ENCODE peak calls at places on chromosomes 6 and 20, in six cellular contexts. One of them, this sample, is unnamed.

GRCh38 chr20:36118372-36118771 is 36.2 kb upstream of the EPB41L1 start:
- DNase-seq in mammary epithelial cell: no peak
- DNase-seq in heart right ventricle: no peak
- DNase-seq in AG09309: no peak
- DNase-seq in uterus: no peak
- DNase-seq in GM23338: no peak
- DNase-seq in this sample: no peak

GRCh38 chr6:32852844-32853540 is 512 bp downstream of the TAP1 start:
- DNase-seq in mammary epithelial cell: peak; percentile 59
- DNase-seq in heart right ventricle: no peak
- DNase-seq in AG09309: no peak
- DNase-seq in uterus: peak; percentile 50
- DNase-seq in GM23338: peak; percentile 51
- DNase-seq in this sample: peak; percentile 31

GRCh38 chr6:152828431-152828830 is 77.8 kb downstream of the VIP start:
- DNase-seq in mammary epithelial cell: no peak
- DNase-seq in heart right ventricle: no peak
- DNase-seq in AG09309: no peak
- DNase-seq in uterus: no peak
- DNase-seq in GM23338: no peak
- DNase-seq in this sample: no peak

GRCh38 chr6:169145476-169145875 is 108.2 kb downstream of the THBS2 start:
- DNase-seq in mammary epithelial cell: no peak
- DNase-seq in heart right ventricle: no peak
- DNase-seq in AG09309: no peak
- DNase-seq in uterus: no peak
- DNase-seq in GM23338: no peak
- DNase-seq in this sample: peak; percentile 87

GRCh38 chr20:23569570-23569969 is 1.3 kb upstream of the CST9L start:
- DNase-seq in mammary epithelial cell: no peak
- DNase-seq in heart right ventricle: no peak
- DNase-seq in AG09309: no peak
- DNase-seq in uterus: no peak
- DNase-seq in GM23338: no peak
- DNase-seq in this sample: no peak

GRCh38 chr6:32885698-32886286 is 31.8 kb downstream of the PSMB9 start:
- DNase-seq in mammary epithelial cell: peak; percentile 45
- DNase-seq in heart right ventricle: no peak
- DNase-seq in AG09309: no peak
- DNase-seq in uterus: no peak
- DNase-seq in GM23338: peak; percentile 82
- DNase-seq in this sample: peak; percentile 73

GRCh38 chr6:54719633-54720032 is 126.9 kb upstream of the FAM83B start:
- DNase-seq in mammary epithelial cell: no peak
- DNase-seq in heart right ventricle: no peak
- DNase-seq in AG09309: no peak
- DNase-seq in uterus: no peak
- DNase-seq in GM23338: no peak
- DNase-seq in this sample: no peak

GRCh38 chr6:143183735-143184134 is 123.0 kb downstream of the AIG1 start:
- DNase-seq in mammary epithelial cell: peak; percentile 53
- DNase-seq in heart right ventricle: no peak
- DNase-seq in AG09309: no peak
- DNase-seq in uterus: no peak
- DNase-seq in GM23338: no peak
- DNase-seq in this sample: no peak

GRCh38 chr20:16350465-16350864 is 222.8 kb downstream of the KIF16B start:
- DNase-seq in mammary epithelial cell: peak; percentile 24
- DNase-seq in heart right ventricle: no peak
- DNase-seq in AG09309: peak; percentile 41
- DNase-seq in uterus: no peak
- DNase-seq in GM23338: no peak
- DNase-seq in this sample: peak; percentile 60

GRCh38 chr6:106560966-106561740 is 68.1 kb downstream of the RTN4IP1 start:
- DNase-seq in mammary epithelial cell: peak; percentile 60
- DNase-seq in heart right ventricle: no peak
- DNase-seq in AG09309: peak; percentile 41
- DNase-seq in uterus: no peak
- DNase-seq in GM23338: no peak
- DNase-seq in this sample: peak; percentile 79

GRCh38 chr20:43539975-43540672 is 18.7 kb upstream of the SGK2 start:
- DNase-seq in mammary epithelial cell: no peak
- DNase-seq in heart right ventricle: no peak
- DNase-seq in AG09309: no peak
- DNase-seq in uterus: no peak
- DNase-seq in GM23338: no peak
- DNase-seq in this sample: no peak

GRCh38 chr6:140462495-140463311 is 1088.3 kb upstream of the CITED2 start:
- DNase-seq in mammary epithelial cell: peak; percentile 95
- DNase-seq in heart right ventricle: no peak
- DNase-seq in AG09309: peak; percentile 81
- DNase-seq in uterus: no peak
- DNase-seq in GM23338: peak; percentile 62
- DNase-seq in this sample: peak; percentile 90

GRCh38 chr20:24772667-24773066 is 176.4 kb upstream of the CST7 start:
- DNase-seq in mammary epithelial cell: no peak
- DNase-seq in heart right ventricle: no peak
- DNase-seq in AG09309: no peak
- DNase-seq in uterus: no peak
- DNase-seq in GM23338: no peak
- DNase-seq in this sample: no peak

GRCh38 chr20:44264287-44264686 is 17.2 kb downstream of the GDAP1L1 start:
- DNase-seq in mammary epithelial cell: peak; percentile 9
- DNase-seq in heart right ventricle: no peak
- DNase-seq in AG09309: no peak
- DNase-seq in uterus: no peak
- DNase-seq in GM23338: peak; percentile 31
- DNase-seq in this sample: no peak

GRCh38 chr6:119342430-119342829 is 7.1 kb downstream of the MAN1A1 start:
- DNase-seq in mammary epithelial cell: no peak
- DNase-seq in heart right ventricle: no peak
- DNase-seq in AG09309: no peak
- DNase-seq in uterus: no peak
- DNase-seq in GM23338: no peak
- DNase-seq in this sample: no peak

GRCh38 chr6:148997863-148998262 is 251.0 kb downstream of the UST start:
- DNase-seq in mammary epithelial cell: no peak
- DNase-seq in heart right ventricle: no peak
- DNase-seq in AG09309: peak; percentile 90
- DNase-seq in uterus: no peak
- DNase-seq in GM23338: no peak
- DNase-seq in this sample: peak; percentile 97

GRCh38 chr6:35602133-35602946 is 86.4 kb downstream of the FKBP5 start:
- DNase-seq in mammary epithelial cell: peak; percentile 84
- DNase-seq in heart right ventricle: no peak
- DNase-seq in AG09309: no peak
- DNase-seq in uterus: peak; percentile 77
- DNase-seq in GM23338: no peak
- DNase-seq in this sample: peak; percentile 35

GRCh38 chr20:25533920-25534700 is 51.2 kb downstream of the NINL start:
- DNase-seq in mammary epithelial cell: no peak
- DNase-seq in heart right ventricle: no peak
- DNase-seq in AG09309: no peak
- DNase-seq in uterus: no peak
- DNase-seq in GM23338: no peak
- DNase-seq in this sample: no peak

GRCh38 chr20:54199721-54200176 is 8.1 kb upstream of the PFDN4 start:
- DNase-seq in mammary epithelial cell: peak; percentile 70
- DNase-seq in heart right ventricle: peak; percentile 70
- DNase-seq in AG09309: no peak
- DNase-seq in uterus: peak; percentile 67
- DNase-seq in GM23338: peak; percentile 88
- DNase-seq in this sample: peak; percentile 74

GRCh38 chr6:42453649-42454427 is 2.1 kb upstream of the TRERF1 start:
- DNase-seq in mammary epithelial cell: peak; percentile 16
- DNase-seq in heart right ventricle: peak; percentile 48
- DNase-seq in AG09309: no peak
- DNase-seq in uterus: peak; percentile 70
- DNase-seq in GM23338: peak; percentile 72
- DNase-seq in this sample: peak; percentile 61

GRCh38 chr6:11329841-11330765 is 97.6 kb upstream of the NEDD9 start:
- DNase-seq in mammary epithelial cell: no peak
- DNase-seq in heart right ventricle: no peak
- DNase-seq in AG09309: no peak
- DNase-seq in uterus: no peak
- DNase-seq in GM23338: no peak
- DNase-seq in this sample: no peak

DNA sequence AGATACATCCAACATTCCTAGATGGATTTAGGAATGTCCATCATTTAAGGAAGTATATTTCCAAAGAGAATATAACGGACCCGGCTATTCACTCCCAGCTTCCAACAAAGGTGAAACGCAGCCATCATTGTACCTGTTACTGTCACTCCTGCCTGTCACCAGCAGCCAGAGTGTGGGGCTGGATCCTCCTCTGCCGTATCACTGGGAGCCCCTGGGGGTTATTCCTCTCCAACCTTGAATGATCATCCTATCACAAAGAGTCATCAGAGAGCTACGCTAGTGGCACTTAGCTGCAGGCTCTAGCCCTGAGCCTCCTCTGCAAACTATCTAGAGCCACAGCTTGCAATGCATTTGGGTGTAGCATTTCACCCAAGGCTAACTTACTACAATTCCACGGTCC is 73.6 kb upstream of the NHSL1 start:
- DNase-seq in mammary epithelial cell: no peak
- DNase-seq in heart right ventricle: no peak
- DNase-seq in AG09309: no peak
- DNase-seq in uterus: no peak
- DNase-seq in GM23338: peak; percentile 45
- DNase-seq in this sample: no peak
- H3K4me3 ChIP-seq in mammary epithelial cell: no peak overlapping the region
- H3K4me3 ChIP-seq in heart right ventricle: no peak overlapping the region
- H3K4me3 ChIP-seq in AG09309: no peak overlapping the region
- H3K4me3 ChIP-seq in uterus: no peak overlapping the region
- H3K4me3 ChIP-seq in GM23338: peak overlapping the region; percentile 57
- H3K4me3 ChIP-seq in this sample: no peak overlapping the region

GRCh38 chr6:136787726-136788068 is 4.6 kb downstream of the MAP3K5 start:
- DNase-seq in mammary epithelial cell: no peak
- DNase-seq in heart right ventricle: no peak
- DNase-seq in AG09309: no peak
- DNase-seq in uterus: no peak
- DNase-seq in GM23338: no peak
- DNase-seq in this sample: no peak
- H3K4me3 ChIP-seq in mammary epithelial cell: no peak overlapping the region
- H3K4me3 ChIP-seq in heart right ventricle: no peak overlapping the region
- H3K4me3 ChIP-seq in AG09309: no peak overlapping the region
- H3K4me3 ChIP-seq in uterus: peak overlapping the region; percentile 65
- H3K4me3 ChIP-seq in GM23338: no peak overlapping the region
- H3K4me3 ChIP-seq in this sample: no peak overlapping the region

DNA sequence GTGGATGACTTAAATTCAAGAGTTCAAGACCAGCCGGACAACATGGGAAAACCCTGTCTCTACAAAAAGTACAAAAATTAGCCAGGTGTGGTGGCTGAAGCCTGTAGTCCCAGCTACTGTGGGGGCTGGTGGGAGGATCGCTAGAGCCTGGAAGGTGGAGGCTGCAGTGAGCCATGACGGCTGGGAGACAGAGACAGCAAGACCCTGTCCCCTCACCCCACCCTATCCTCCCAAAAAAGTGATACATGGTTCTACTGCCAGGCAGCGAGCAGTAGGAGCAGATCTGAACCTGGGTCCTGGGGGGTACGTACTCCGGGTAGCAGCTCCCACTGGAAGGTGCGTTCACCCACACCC is 2.2 kb downstream of the PSMA7 start:
- DNase-seq in mammary epithelial cell: no peak
- DNase-seq in heart right ventricle: no peak
- DNase-seq in AG09309: no peak
- DNase-seq in uterus: no peak
- DNase-seq in GM23338: no peak
- DNase-seq in this sample: no peak
- H3K4me3 ChIP-seq in mammary epithelial cell: peak overlapping the region; percentile 81
- H3K4me3 ChIP-seq in heart right ventricle: no peak overlapping the region
- H3K4me3 ChIP-seq in AG09309: no peak overlapping the region
- H3K4me3 ChIP-seq in uterus: no peak overlapping the region
- H3K4me3 ChIP-seq in GM23338: no peak overlapping the region
- H3K4me3 ChIP-seq in this sample: peak overlapping the region; percentile 65

GRCh38 chr6:159056432-159056831 is 11.6 kb upstream of the TAGAP start:
- DNase-seq in mammary epithelial cell: no peak
- DNase-seq in heart right ventricle: no peak
- DNase-seq in AG09309: no peak
- DNase-seq in uterus: no peak
- DNase-seq in GM23338: no peak
- DNase-seq in this sample: no peak

GRCh38 chr6:159056941-159057340 is 12.2 kb upstream of the TAGAP start:
- DNase-seq in mammary epithelial cell: no peak
- DNase-seq in heart right ventricle: no peak
- DNase-seq in AG09309: no peak
- DNase-seq in uterus: no peak
- DNase-seq in GM23338: no peak
- DNase-seq in this sample: no peak

GRCh38 chr6:159053781-159054398 is 9.1 kb upstream of the TAGAP start:
- DNase-seq in mammary epithelial cell: no peak
- DNase-seq in heart right ventricle: no peak
- DNase-seq in AG09309: no peak
- DNase-seq in uterus: no peak
- DNase-seq in GM23338: no peak
- DNase-seq in this sample: no peak

GRCh38 chr6:159059099-159059498 is 14.3 kb upstream of the TAGAP start:
- DNase-seq in mammary epithelial cell: no peak
- DNase-seq in heart right ventricle: no peak
- DNase-seq in AG09309: no peak
- DNase-seq in uterus: no peak
- DNase-seq in GM23338: no peak
- DNase-seq in this sample: no peak

DNA sequence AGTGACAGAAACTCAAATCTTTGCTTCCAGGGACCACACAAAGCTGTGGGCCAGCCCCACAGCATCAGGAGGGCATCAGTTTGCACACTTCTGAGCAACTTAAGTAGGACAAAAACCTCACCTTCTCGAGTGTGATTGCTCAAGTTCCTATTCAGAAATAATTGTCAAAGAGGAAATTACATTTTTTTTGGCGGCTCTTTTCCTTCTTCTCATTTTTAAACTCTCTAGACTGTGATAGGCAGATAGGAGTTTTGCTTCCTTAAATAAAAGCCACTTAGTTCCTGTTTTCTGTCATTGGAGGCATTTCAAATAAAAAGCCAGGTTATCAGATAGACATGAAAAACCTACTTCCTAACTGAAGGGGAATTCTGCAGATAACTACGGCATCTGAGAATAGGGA is 11.2 kb upstream of the TAGAP start:
- DNase-seq in mammary epithelial cell: no peak
- DNase-seq in heart right ventricle: no peak
- DNase-seq in AG09309: no peak
- DNase-seq in uterus: no peak
- DNase-seq in GM23338: no peak
- DNase-seq in this sample: no peak
- H3K4me3 ChIP-seq in mammary epithelial cell: no peak overlapping the region
- H3K4me3 ChIP-seq in heart right ventricle: no peak overlapping the region
- H3K4me3 ChIP-seq in AG09309: no peak overlapping the region
- H3K4me3 ChIP-seq in uterus: no peak overlapping the region
- H3K4me3 ChIP-seq in GM23338: no peak overlapping the region
- H3K4me3 ChIP-seq in this sample: no peak overlapping the region

GRCh38 chr6:165487347-165487746 is 175.7 kb downstream of the PDE10A start:
- DNase-seq in mammary epithelial cell: no peak
- DNase-seq in heart right ventricle: no peak
- DNase-seq in AG09309: no peak
- DNase-seq in uterus: no peak
- DNase-seq in GM23338: no peak
- DNase-seq in this sample: peak; percentile 12
- H3K4me3 ChIP-seq in mammary epithelial cell: no peak overlapping the region
- H3K4me3 ChIP-seq in heart right ventricle: no peak overlapping the region
- H3K4me3 ChIP-seq in AG09309: no peak overlapping the region
- H3K4me3 ChIP-seq in uterus: no peak overlapping the region
- H3K4me3 ChIP-seq in GM23338: no peak overlapping the region
- H3K4me3 ChIP-seq in this sample: no peak overlapping the region

This sample was measured in AG10803.